ENCODE peak calls at places on chromosomes 7 and 10, in ten cellular contexts. X is iris pigment epithelial cell; Y is NCI-H460; E is RWPE1; B is iPS DF 19.7; O is stimulated activated CD4-positive, alpha-beta T cell treated with anti-CD3 and anti-CD28 coated beads, Interleukin-1b, Interleukin-23, amount 100 ng/mL, for 1 hour; I is stimulated activated CD8-positive, alpha-beta memory T cell treated with anti-CD3 and anti-CD28 coated beads, Interleukin-15, amount 100 ng/mL, for 4 hours; N is fibroblast of the aortic adventitia; Z is NCI-H345; S is type B pancreatic cell. U is an unnamed sample.

GRCh38 chr7:157612664-157613561 is 276.1 kb downstream of the DNAJB6 start:
- DNase-seq in Z (no peak), I (peak), E (no peak), Y (no peak), X (peak), S (no peak), B (no peak), O (peak), N (no peak), U (no peak)

GRCh38 chr10:16809074-16809718 is 8.0 kb downstream of the RSU1 start:
- DNase-seq in I (no peak), E (no peak), S (no peak), B (peak), Z (peak), X (peak), N (peak), O (no peak), Y (peak), U (peak)

GRCh38 chr10:101777857-101778145 is 1.9 kb upstream of the FGF8 start:
- DNase-seq in O (no peak), S (no peak), Y (no peak), I (no peak), B (no peak), E (no peak), N (no peak), Z (no peak), X (no peak), U (no peak)

GRCh38 chr7:29612596-29612995 is 49.0 kb downstream of the PRR15 start:
- DNase-seq in N (peak), S (no peak), Z (no peak), E (no peak), O (no peak), I (no peak), Y (no peak), B (no peak), X (peak), U (no peak)

GRCh38 chr7:132776105-132776504 is 199.8 kb upstream of the PLXNA4 start:
- DNase-seq in S (no peak), Y (no peak), N (no peak), O (no peak), I (no peak), X (no peak), Z (no peak), E (no peak), B (no peak), U (peak)

GRCh38 chr10:2873769-2874168 is 193.6 kb upstream of the PFKP start:
- DNase-seq in X (no peak), I (no peak), S (no peak), O (no peak), Z (no peak), Y (no peak), B (no peak), E (no peak), N (no peak), U (no peak)

GRCh38 chr7:156892086-156892800 is 740 bp downstream of the LMBR1 start:
- DNase-seq in B (no peak), N (no peak), S (peak), I (peak), Z (peak), Y (no peak), X (no peak), O (peak), E (peak), U (no peak)

GRCh38 chr7:97275475-97275874 is 158.0 kb downstream of the SDHAF3 start:
- DNase-seq in I (no peak), B (no peak), O (no peak), E (no peak), X (peak), Z (no peak), Y (no peak), N (no peak), S (no peak), U (no peak)

GRCh38 chr7:100154651-100155491 is 3.7 kb downstream of the TRAPPC14 start:
- DNase-seq in S (no peak), Z (no peak), N (no peak), B (no peak), I (no peak), X (no peak), E (no peak), Y (no peak), O (no peak), U (no peak)

GRCh38 chr10:78520737-78521430 is 487.2 kb downstream of the RPS24 start:
- DNase-seq in O (no peak), Y (no peak), E (peak), Z (peak), X (peak), B (peak), N (peak), I (no peak), S (peak), U (peak)

GRCh38 chr7:1928555-1929348 is 258.7 kb downstream of the ELFN1 start:
- DNase-seq in Z (peak), S (no peak), B (no peak), Y (no peak), E (no peak), I (no peak), N (no peak), O (no peak), X (no peak), U (no peak)

GRCh38 chr10:122287584-122287983 is 16.5 kb downstream of the BTBD16 start:
- DNase-seq in Y (no peak), B (no peak), I (no peak), Z (no peak), X (no peak), S (no peak), O (no peak), N (no peak), E (no peak), U (no peak)

GRCh38 chr10:113273151-113273876 is 279.5 kb upstream of the HABP2 start:
- DNase-seq in S (no peak), E (no peak), B (no peak), Y (no peak), N (peak), O (no peak), I (no peak), Z (no peak), X (no peak), U (no peak)

GRCh38 chr7:100407285-100408180 is 21.0 kb downstream of the ZCWPW1 start:
- DNase-seq in B (no peak), X (peak), O (no peak), S (no peak), Y (peak), I (no peak), Z (peak), E (peak), N (peak), U (peak)

U was measured in renal cortical epithelial cell.